ENCODE peak calls at places on chromosome 7, in eight cellular contexts. One of them, this sample, is unnamed.
A peak's percentile ranks its signal among the peaks of the same experiment; 100 is the strongest.

GRCh38 chr7:101553018-101553770 is 75.9 kb downstream of the MYL10 start:
- DNase-seq in fibroblast of the aortic adventitia: no peak
- DNase-seq in glutamatergic neuron: no peak
- DNase-seq in mucosa of descending colon: no peak
- DNase-seq in chondrocyte: peak; percentile 67
- DNase-seq in spleen: peak; percentile 66
- DNase-seq in A549: no peak
- DNase-seq in progenitor cell of endocrine pancreas: no peak
- DNase-seq in this sample: no peak

GRCh38 chr7:121078701-121079227 is 90.3 kb downstream of the CPED1 start:
- DNase-seq in fibroblast of the aortic adventitia: no peak
- DNase-seq in glutamatergic neuron: no peak
- DNase-seq in mucosa of descending colon: no peak
- DNase-seq in chondrocyte: no peak
- DNase-seq in spleen: no peak
- DNase-seq in A549: no peak
- DNase-seq in progenitor cell of endocrine pancreas: no peak
- DNase-seq in this sample: no peak

GRCh38 chr7:105319578-105319977 is 69.1 kb downstream of the SRPK2 start:
- DNase-seq in fibroblast of the aortic adventitia: no peak
- DNase-seq in glutamatergic neuron: no peak
- DNase-seq in mucosa of descending colon: no peak
- DNase-seq in chondrocyte: no peak
- DNase-seq in spleen: no peak
- DNase-seq in A549: no peak
- DNase-seq in progenitor cell of endocrine pancreas: no peak
- DNase-seq in this sample: no peak

GRCh38 chr7:22799633-22800032 is 23.0 kb downstream of the TOMM7 start:
- DNase-seq in fibroblast of the aortic adventitia: peak; percentile 8
- DNase-seq in glutamatergic neuron: no peak
- DNase-seq in mucosa of descending colon: no peak
- DNase-seq in chondrocyte: no peak
- DNase-seq in spleen: no peak
- DNase-seq in A549: peak; percentile 26
- DNase-seq in progenitor cell of endocrine pancreas: no peak
- DNase-seq in this sample: no peak

GRCh38 chr7:87600130-87601124 is at the start of gene ABCB1:
- DNase-seq in fibroblast of the aortic adventitia: peak; percentile 9
- DNase-seq in glutamatergic neuron: peak; percentile 59
- DNase-seq in mucosa of descending colon: peak; percentile 82
- DNase-seq in chondrocyte: peak; percentile 68
- DNase-seq in spleen: peak; percentile 87
- DNase-seq in A549: peak; percentile 9
- DNase-seq in progenitor cell of endocrine pancreas: peak; percentile 13
- DNase-seq in this sample: peak; percentile 52

GRCh38 chr7:80624763-80625162 is 13.7 kb upstream of the CD36 start:
- DNase-seq in fibroblast of the aortic adventitia: no peak
- DNase-seq in glutamatergic neuron: no peak
- DNase-seq in mucosa of descending colon: no peak
- DNase-seq in chondrocyte: no peak
- DNase-seq in spleen: no peak
- DNase-seq in A549: no peak
- DNase-seq in progenitor cell of endocrine pancreas: no peak
- DNase-seq in this sample: no peak

GRCh38 chr7:81776972-81777371 is 7.1 kb upstream of the HGF start:
- DNase-seq in fibroblast of the aortic adventitia: no peak
- DNase-seq in glutamatergic neuron: no peak
- DNase-seq in mucosa of descending colon: no peak
- DNase-seq in chondrocyte: no peak
- DNase-seq in spleen: no peak
- DNase-seq in A549: no peak
- DNase-seq in progenitor cell of endocrine pancreas: no peak
- DNase-seq in this sample: no peak

GRCh38 chr7:44286182-44286617 is 39.2 kb downstream of the CAMK2B start:
- DNase-seq in fibroblast of the aortic adventitia: no peak
- DNase-seq in glutamatergic neuron: peak; percentile 48
- DNase-seq in mucosa of descending colon: peak; percentile 11
- DNase-seq in chondrocyte: no peak
- DNase-seq in spleen: peak; percentile 62
- DNase-seq in A549: no peak
- DNase-seq in progenitor cell of endocrine pancreas: peak; percentile 6
- DNase-seq in this sample: no peak

GRCh38 chr7:100406767-100407166 is 21.7 kb downstream of the ZCWPW1 start:
- DNase-seq in fibroblast of the aortic adventitia: peak; percentile 85
- DNase-seq in glutamatergic neuron: no peak
- DNase-seq in mucosa of descending colon: no peak
- DNase-seq in chondrocyte: no peak
- DNase-seq in spleen: no peak
- DNase-seq in A549: no peak
- DNase-seq in progenitor cell of endocrine pancreas: no peak
- DNase-seq in this sample: no peak

GRCh38 chr7:148270576-148270975 is 320.0 kb upstream of the C7orf33 start:
- DNase-seq in fibroblast of the aortic adventitia: no peak
- DNase-seq in glutamatergic neuron: no peak
- DNase-seq in mucosa of descending colon: no peak
- DNase-seq in chondrocyte: no peak
- DNase-seq in spleen: no peak
- DNase-seq in A549: no peak
- DNase-seq in progenitor cell of endocrine pancreas: no peak
- DNase-seq in this sample: no peak

GRCh38 chr7:44477063-44477830 is 13.2 kb downstream of the NUDCD3 start:
- DNase-seq in fibroblast of the aortic adventitia: peak; percentile 87
- DNase-seq in glutamatergic neuron: peak; percentile 69
- DNase-seq in mucosa of descending colon: peak; percentile 50
- DNase-seq in chondrocyte: no peak
- DNase-seq in spleen: no peak
- DNase-seq in A549: peak; percentile 83
- DNase-seq in progenitor cell of endocrine pancreas: peak; percentile 50
- DNase-seq in this sample: peak; percentile 47

GRCh38 chr7:141541375-141541774 is 9.8 kb upstream of the AGK start:
- DNase-seq in fibroblast of the aortic adventitia: no peak
- DNase-seq in glutamatergic neuron: no peak
- DNase-seq in mucosa of descending colon: no peak
- DNase-seq in chondrocyte: no peak
- DNase-seq in spleen: no peak
- DNase-seq in A549: no peak
- DNase-seq in progenitor cell of endocrine pancreas: no peak
- DNase-seq in this sample: no peak

GRCh38 chr7:100867040-100867795 is at the start of gene TRIP6:
- DNase-seq in fibroblast of the aortic adventitia: peak; percentile 94
- DNase-seq in glutamatergic neuron: peak; percentile 54
- DNase-seq in mucosa of descending colon: peak; percentile 87
- DNase-seq in chondrocyte: no peak
- DNase-seq in spleen: peak; percentile 86
- DNase-seq in A549: peak; percentile 79
- DNase-seq in progenitor cell of endocrine pancreas: peak; percentile 66
- DNase-seq in this sample: peak; percentile 61

DNA sequence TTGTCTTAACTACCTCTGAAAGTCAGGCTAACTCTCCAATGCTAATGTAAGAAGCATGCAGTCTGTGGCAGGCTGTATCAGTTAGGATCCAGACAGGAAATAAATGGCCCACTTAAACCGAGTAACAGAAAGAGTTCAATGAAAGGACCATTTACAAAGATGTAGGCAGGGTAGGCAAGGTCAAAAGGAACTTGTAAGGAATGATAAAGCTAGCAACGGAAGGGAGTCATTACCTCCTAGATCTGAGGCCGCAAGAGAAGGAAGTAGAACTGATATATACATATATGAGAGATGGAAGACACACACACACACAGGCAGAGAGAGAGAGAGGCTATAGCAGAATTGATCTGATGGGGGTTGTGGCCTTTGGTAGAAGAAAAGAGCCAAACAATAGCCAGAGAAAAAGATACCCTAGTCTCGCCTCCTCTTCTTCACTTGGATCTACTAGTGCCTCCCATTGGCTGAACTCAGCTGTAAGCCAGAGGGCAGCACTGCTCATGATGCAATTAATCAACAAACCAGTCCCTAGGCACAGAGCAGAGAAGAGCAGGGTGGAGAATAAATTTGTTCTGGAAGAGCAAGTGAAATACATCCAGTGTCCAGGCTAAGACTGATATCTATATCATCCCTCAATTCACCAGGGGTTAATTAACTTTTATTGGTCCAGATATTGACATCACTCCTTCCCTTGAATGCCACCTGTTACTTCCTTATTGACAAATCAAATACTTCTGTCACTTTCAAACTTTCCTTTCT is 91.2 kb downstream of the LSMEM1 start:
- DNase-seq in fibroblast of the aortic adventitia: no peak
- DNase-seq in glutamatergic neuron: no peak
- DNase-seq in mucosa of descending colon: no peak
- DNase-seq in chondrocyte: no peak
- DNase-seq in spleen: no peak
- DNase-seq in A549: peak; percentile 7
- DNase-seq in progenitor cell of endocrine pancreas: no peak
- DNase-seq in this sample: no peak
- TF ChIP-seq CTCF in fibroblast of the aortic adventitia: no peak
- TF ChIP-seq CTCF in glutamatergic neuron: no peak
- TF ChIP-seq CTCF in mucosa of descending colon: no peak
- TF ChIP-seq CTCF in chondrocyte: no peak
- TF ChIP-seq CTCF in spleen: no peak
- TF ChIP-seq CTCF in A549: no peak
- TF ChIP-seq CTCF in progenitor cell of endocrine pancreas: no peak
- TF ChIP-seq CTCF in this sample: no peak

GRCh38 chr7:143343596-143343995 is 18.9 kb downstream of the FAM131B start:
- DNase-seq in fibroblast of the aortic adventitia: no peak
- DNase-seq in glutamatergic neuron: no peak
- DNase-seq in mucosa of descending colon: no peak
- DNase-seq in chondrocyte: no peak
- DNase-seq in spleen: no peak
- DNase-seq in A549: no peak
- DNase-seq in progenitor cell of endocrine pancreas: no peak
- DNase-seq in this sample: no peak

GRCh38 chr7:143346018-143346417 is 16.5 kb downstream of the FAM131B start:
- DNase-seq in fibroblast of the aortic adventitia: no peak
- DNase-seq in glutamatergic neuron: no peak
- DNase-seq in mucosa of descending colon: no peak
- DNase-seq in chondrocyte: no peak
- DNase-seq in spleen: no peak
- DNase-seq in A549: no peak
- DNase-seq in progenitor cell of endocrine pancreas: no peak
- DNase-seq in this sample: no peak

GRCh38 chr7:143347950-143348349 is 14.6 kb downstream of the FAM131B start:
- DNase-seq in fibroblast of the aortic adventitia: no peak
- DNase-seq in glutamatergic neuron: no peak
- DNase-seq in mucosa of descending colon: no peak
- DNase-seq in chondrocyte: no peak
- DNase-seq in spleen: no peak
- DNase-seq in A549: no peak
- DNase-seq in progenitor cell of endocrine pancreas: no peak
- DNase-seq in this sample: no peak

GRCh38 chr7:143341842-143342241 is 20.7 kb downstream of the FAM131B start:
- DNase-seq in fibroblast of the aortic adventitia: no peak
- DNase-seq in glutamatergic neuron: no peak
- DNase-seq in mucosa of descending colon: no peak
- DNase-seq in chondrocyte: no peak
- DNase-seq in spleen: no peak
- DNase-seq in A549: no peak
- DNase-seq in progenitor cell of endocrine pancreas: no peak
- DNase-seq in this sample: no peak

DNA sequence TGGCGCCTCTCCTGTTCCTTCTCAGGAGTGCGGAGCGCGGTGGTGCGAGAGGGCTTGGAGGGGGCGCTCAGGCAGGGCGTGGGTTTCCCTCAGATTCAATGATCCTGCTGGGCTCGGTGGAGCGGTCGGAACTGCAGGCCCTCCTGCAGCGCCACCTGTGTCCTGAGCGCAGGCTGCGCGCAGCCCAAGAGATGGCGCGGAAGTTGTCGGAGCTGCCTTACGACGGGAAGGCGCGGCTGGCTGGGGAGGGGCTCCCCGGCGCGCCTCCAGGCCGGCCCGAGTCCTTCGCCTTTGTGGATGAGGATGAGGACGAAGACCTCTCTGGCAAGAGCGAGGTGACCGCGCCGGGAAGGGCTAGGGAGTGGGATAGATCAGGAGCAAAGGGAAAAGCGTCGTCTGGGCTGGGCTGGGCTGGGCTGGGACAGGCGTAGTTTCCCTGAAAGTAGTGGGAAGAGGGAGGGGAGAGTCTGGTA is 17.0 kb downstream of the FAM131B start:
- DNase-seq in fibroblast of the aortic adventitia: no peak
- DNase-seq in glutamatergic neuron: peak; percentile 77
- DNase-seq in mucosa of descending colon: peak; percentile 83
- DNase-seq in chondrocyte: no peak
- DNase-seq in spleen: peak; percentile 90
- DNase-seq in A549: peak; percentile 78
- DNase-seq in progenitor cell of endocrine pancreas: peak; percentile 71
- DNase-seq in this sample: peak; percentile 45
- TF ChIP-seq CTCF in fibroblast of the aortic adventitia: peak; percentile 38
- TF ChIP-seq CTCF in glutamatergic neuron: peak; percentile 27
- TF ChIP-seq CTCF in mucosa of descending colon: peak; percentile 45
- TF ChIP-seq CTCF in chondrocyte: peak; percentile 71
- TF ChIP-seq CTCF in spleen: peak; percentile 26
- TF ChIP-seq CTCF in A549: peak; percentile 64
- TF ChIP-seq CTCF in progenitor cell of endocrine pancreas: peak; percentile 75
- TF ChIP-seq CTCF in this sample: peak; percentile 67

GRCh38 chr7:151125459-151125834 is 39.2 kb downstream of the AGAP3 start:
- DNase-seq in fibroblast of the aortic adventitia: no peak
- DNase-seq in glutamatergic neuron: peak; percentile 84
- DNase-seq in mucosa of descending colon: peak; percentile 80
- DNase-seq in chondrocyte: no peak
- DNase-seq in spleen: no peak
- DNase-seq in A549: no peak
- DNase-seq in progenitor cell of endocrine pancreas: peak; percentile 54
- DNase-seq in this sample: peak; percentile 51
- TF ChIP-seq CTCF in fibroblast of the aortic adventitia: no peak
- TF ChIP-seq CTCF in glutamatergic neuron: no peak
- TF ChIP-seq CTCF in mucosa of descending colon: no peak
- TF ChIP-seq CTCF in chondrocyte: peak; percentile 21
- TF ChIP-seq CTCF in spleen: no peak
- TF ChIP-seq CTCF in A549: no peak
- TF ChIP-seq CTCF in progenitor cell of endocrine pancreas: peak; percentile 22
- TF ChIP-seq CTCF in this sample: peak; percentile 39

DNA sequence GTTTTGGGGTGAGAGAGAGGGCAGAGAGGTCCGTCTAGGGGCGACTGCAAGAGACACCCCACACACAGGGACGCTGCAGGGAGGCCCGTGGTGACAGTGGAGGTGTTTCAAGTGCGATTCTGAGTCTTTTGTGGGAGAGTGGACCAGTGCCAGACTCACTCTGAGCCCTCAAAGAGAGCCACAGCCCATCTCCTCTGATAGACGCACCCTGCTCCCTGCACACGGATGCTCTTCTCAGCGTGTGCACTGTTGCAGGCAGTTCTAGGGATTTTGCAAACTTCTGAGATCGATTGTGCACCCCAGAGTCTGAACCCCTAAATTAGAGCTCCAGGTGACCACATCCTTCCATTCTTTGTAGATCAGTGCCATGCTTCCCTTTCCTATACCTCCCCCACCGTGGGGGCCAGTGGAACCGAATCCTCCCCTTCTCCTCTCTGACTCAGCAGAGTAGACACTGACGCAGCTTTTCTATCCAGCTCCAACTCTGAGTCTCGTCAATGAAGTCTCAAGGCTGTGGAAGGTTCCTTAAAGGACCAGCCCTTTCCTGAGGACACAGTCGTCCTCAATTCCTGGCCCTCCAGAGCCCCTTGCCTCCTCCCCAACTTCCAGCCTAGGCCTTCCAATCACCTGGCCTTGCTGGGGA is 83.8 kb downstream of the TMEM130 start:
- DNase-seq in fibroblast of the aortic adventitia: no peak
- DNase-seq in glutamatergic neuron: no peak
- DNase-seq in mucosa of descending colon: no peak
- DNase-seq in chondrocyte: no peak
- DNase-seq in spleen: no peak
- DNase-seq in A549: peak; percentile 29
- DNase-seq in progenitor cell of endocrine pancreas: no peak
- DNase-seq in this sample: no peak
- TF ChIP-seq CTCF in fibroblast of the aortic adventitia: no peak
- TF ChIP-seq CTCF in glutamatergic neuron: no peak
- TF ChIP-seq CTCF in mucosa of descending colon: no peak
- TF ChIP-seq CTCF in chondrocyte: no peak
- TF ChIP-seq CTCF in spleen: no peak
- TF ChIP-seq CTCF in A549: no peak
- TF ChIP-seq CTCF in progenitor cell of endocrine pancreas: no peak
- TF ChIP-seq CTCF in this sample: no peak

GRCh38 chr7:106779877-106780276 is 85.2 kb upstream of the PIK3CG start:
- DNase-seq in fibroblast of the aortic adventitia: no peak
- DNase-seq in glutamatergic neuron: no peak
- DNase-seq in mucosa of descending colon: peak; percentile 69
- DNase-seq in chondrocyte: no peak
- DNase-seq in spleen: no peak
- DNase-seq in A549: peak; percentile 63
- DNase-seq in progenitor cell of endocrine pancreas: peak; percentile 11
- DNase-seq in this sample: no peak
- TF ChIP-seq CTCF in fibroblast of the aortic adventitia: no peak
- TF ChIP-seq CTCF in glutamatergic neuron: no peak
- TF ChIP-seq CTCF in mucosa of descending colon: peak; percentile 36
- TF ChIP-seq CTCF in chondrocyte: no peak
- TF ChIP-seq CTCF in spleen: no peak
- TF ChIP-seq CTCF in A549: no peak
- TF ChIP-seq CTCF in progenitor cell of endocrine pancreas: peak; percentile 45
- TF ChIP-seq CTCF in this sample: peak; percentile 19

This sample was measured in neural crest cell.